ENCODE peak calls at places on chromosomes 11 and 22, in six cellular contexts. G is lower lobe of right lung; T is activated naive CD8-positive, alpha-beta T cell treated with anti-CD3 and anti-CD28 coated beads, Interleukin-2, amount 10 ng/mL, durations not matched to agents 7 days and 5 days; E is right cardiac atrium; U is left cardiac atrium; P is Right ventricle myocardium superior. C is an unnamed sample.

GRCh38 chr11:84471501-84471900 is 1155.6 kb downstream of the DLG2 start:
- ATAC-seq in G (no peak), T (no peak), E (no peak), U (no peak), P (no peak), C (no peak)

GRCh38 chr11:86551693-86552092 is 120.7 kb downstream of the ME3 start:
- ATAC-seq in G (no peak), T (no peak), E (no peak), U (no peak), P (no peak), C (no peak)

GRCh38 chr11:105181100-105181499 is 41.5 kb upstream of the CARD18 start:
- ATAC-seq in G (no peak), T (no peak), E (no peak), U (no peak), P (no peak), C (peak; percentile 67)

GRCh38 chr11:130383363-130384168 is 44.8 kb downstream of the ADAMTS8 start:
- ATAC-seq in G (no peak), T (no peak), E (no peak), U (peak; percentile 14), P (no peak), C (peak; percentile 92)

GRCh38 chr11:46278387-46279173 is 1.1 kb downstream of the CREB3L1 start:
- ATAC-seq in G (peak; percentile 61), T (peak; percentile 40), E (peak; percentile 7), U (peak; percentile 34), P (peak; percentile 41), C (peak; percentile 85)

GRCh38 chr11:9775393-9775780 is 111.5 kb downstream of the SWAP70 start:
- ATAC-seq in G (no peak), T (no peak), E (no peak), U (no peak), P (no peak), C (peak; percentile 7)

GRCh38 chr11:65701686-65702085 is 10.4 kb upstream of the KAT5 start:
- ATAC-seq in G (no peak), T (no peak), E (no peak), U (no peak), P (no peak), C (no peak)

GRCh38 chr11:44301856-44302231 is 8.1 kb downstream of the ALX4 start:
- ATAC-seq in G (no peak), T (no peak), E (no peak), U (no peak), P (no peak), C (no peak)

GRCh38 chr11:68216171-68216938 is 3.3 kb upstream of the KMT5B start:
- ATAC-seq in G (no peak), T (no peak), E (no peak), U (no peak), P (peak; percentile 51), C (no peak)

GRCh38 chr22:17217179-17217578 is 2.1 kb downstream of the ADA2 start:
- ATAC-seq in G (no peak), T (peak; percentile 43), E (no peak), U (no peak), P (no peak), C (no peak)

GRCh38 chr11:125872138-125872491 is 15.4 kb upstream of the HYLS1 start:
- ATAC-seq in G (no peak), T (no peak), E (no peak), U (no peak), P (no peak), C (no peak)

GRCh38 chr11:279040-279965 is 1.1 kb downstream of the NLRP6 start:
- ATAC-seq in G (peak; percentile 42), T (peak; percentile 12), E (peak; percentile 27), U (no peak), P (peak; percentile 61), C (no peak)

GRCh38 chr22:37157516-37158289 is 8.0 kb upstream of the IL2RB start:
- ATAC-seq in G (no peak), T (no peak), E (no peak), U (no peak), P (no peak), C (peak; percentile 45)

GRCh38 chr11:17298302-17298701 is 21.8 kb downstream of the NUCB2 start:
- ATAC-seq in G (no peak), T (peak; percentile 36), E (no peak), U (no peak), P (no peak), C (no peak)

GRCh38 chr11:67616431-67617242 is 9.9 kb downstream of the NDUFV1 start:
- ATAC-seq in G (peak; percentile 3), T (no peak), E (peak; percentile 50), U (peak; percentile 10), P (peak; percentile 47), C (no peak)